ENCODE peak calls at places on chromosome 9, in ten cellular contexts. P is H1, Y is lower leg skin, M is A549, J is HCT116, R is heart left ventricle, X is stomach, F is upper lobe of left lung, B is IMR-90, I is sigmoid colon. U is an unnamed sample.
A peak's percentile ranks its signal among the peaks of the same experiment; 100 is the strongest.

GRCh38 chr9:15295761-15296405 is 11.1 kb downstream of the TTC39B start:
- DNase-seq in P (no peak), Y (no peak), M (peak; percentile 38), J (no peak), R (no peak), X (no peak), F (no peak), B (peak; percentile 78), I (no peak), U (no peak)

GRCh38 chr9:133842721-133843227 is 104.6 kb upstream of the SARDH start:
- DNase-seq in P (no peak), Y (no peak), M (no peak), J (no peak), R (no peak), X (no peak), F (no peak), B (no peak), I (no peak), U (no peak)

GRCh38 chr9:17532461-17532860 is 46.4 kb upstream of the SH3GL2 start:
- DNase-seq in P (no peak), Y (no peak), M (no peak), J (no peak), R (no peak), X (no peak), F (no peak), B (no peak), I (no peak), U (no peak)

GRCh38 chr9:113350937-113351336 is 1.6 kb downstream of the BSPRY start:
- DNase-seq in P (no peak), Y (no peak), M (no peak), J (no peak), R (no peak), X (no peak), F (no peak), B (no peak), I (no peak), U (no peak)

GRCh38 chr9:115980502-115980901 is 173.1 kb upstream of the PAPPA start:
- DNase-seq in P (no peak), Y (no peak), M (no peak), J (no peak), R (no peak), X (no peak), F (no peak), B (no peak), I (no peak), U (no peak)

GRCh38 chr9:74887041-74887980 is at the start of gene TRPM6:
- DNase-seq in P (no peak), Y (peak; percentile 59), M (peak; percentile 35), J (peak; percentile 42), R (peak; percentile 77), X (peak; percentile 77), F (peak; percentile 93), B (peak; percentile 56), I (peak; percentile 89), U (peak; percentile 61)

GRCh38 chr9:26575041-26575440 is 317.6 kb downstream of the CAAP1 start:
- DNase-seq in P (no peak), Y (no peak), M (no peak), J (no peak), R (no peak), X (no peak), F (no peak), B (no peak), I (no peak), U (no peak)

GRCh38 chr9:130893250-130894101 is 3.1 kb downstream of the QRFP start:
- DNase-seq in P (no peak), Y (no peak), M (peak; percentile 35), J (no peak), R (peak; percentile 63), X (peak; percentile 40), F (peak; percentile 69), B (no peak), I (no peak), U (peak; percentile 30)

GRCh38 chr9:27985714-27986113 is 412.4 kb upstream of the C9orf72 start:
- DNase-seq in P (no peak), Y (no peak), M (no peak), J (no peak), R (no peak), X (no peak), F (no peak), B (no peak), I (no peak), U (no peak)

GRCh38 chr9:124450241-124450924 is at the start of gene ADGRD2:
- DNase-seq in P (peak; percentile 70), Y (no peak), M (no peak), J (no peak), R (no peak), X (no peak), F (no peak), B (peak; percentile 4), I (no peak), U (no peak)

DNA sequence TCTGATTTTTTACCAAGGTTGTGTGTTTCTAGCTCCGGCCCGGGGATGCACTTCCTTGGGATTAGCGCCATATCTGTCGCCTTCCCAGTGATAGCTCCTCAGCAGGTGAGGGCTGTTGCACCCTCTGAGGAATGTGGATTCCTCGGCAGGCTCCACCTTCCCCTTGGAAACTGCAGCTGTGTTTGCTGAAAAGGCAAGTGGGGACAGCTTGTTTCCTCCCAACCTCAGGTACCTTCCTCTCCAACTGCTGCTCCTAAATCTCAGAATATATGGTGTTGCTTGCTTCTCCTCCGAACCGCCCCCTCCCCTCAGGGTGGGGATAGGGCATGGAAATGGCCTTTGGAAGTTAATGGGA is 1.3 kb downstream of the SLC1A1 start:
- DNase-seq in P (peak; percentile 59), Y (no peak), M (no peak), J (no peak), R (no peak), X (peak; percentile 31), F (peak; percentile 53), B (no peak), I (no peak), U (no peak)
- H3K4me3 ChIP-seq in P (peak overlapping the region; percentile 50), Y (no peak overlapping the region), M (no peak overlapping the region), J (peak overlapping the region; percentile 73), R (peak overlapping the region; percentile 80), X (peak overlapping the region; percentile 76), F (peak overlapping the region; percentile 80), B (peak overlapping the region; percentile 90), I (peak overlapping the region; percentile 70), U (no peak overlapping the region)

GRCh38 chr9:132408521-132408920 is 1.5 kb upstream of the CFAP77 start:
- DNase-seq in P (no peak), Y (no peak), M (no peak), J (no peak), R (peak; percentile 76), X (no peak), F (no peak), B (no peak), I (no peak), U (no peak)

GRCh38 chr9:132404228-132404881 is 2.3 kb downstream of the TTF1 start:
- DNase-seq in P (no peak), Y (no peak), M (no peak), J (no peak), R (no peak), X (no peak), F (no peak), B (no peak), I (no peak), U (no peak)

GRCh38 chr9:132407196-132407595 is 556 bp upstream of the TTF1 start:
- DNase-seq in P (no peak), Y (no peak), M (no peak), J (no peak), R (no peak), X (no peak), F (no peak), B (no peak), I (no peak), U (no peak)

GRCh38 chr9:132409828-132410528 is at the start of gene CFAP77:
- DNase-seq in P (no peak), Y (no peak), M (peak; percentile 48), J (peak; percentile 26), R (peak; percentile 27), X (peak; percentile 42), F (peak; percentile 24), B (peak; percentile 39), I (peak; percentile 65), U (no peak)

DNA sequence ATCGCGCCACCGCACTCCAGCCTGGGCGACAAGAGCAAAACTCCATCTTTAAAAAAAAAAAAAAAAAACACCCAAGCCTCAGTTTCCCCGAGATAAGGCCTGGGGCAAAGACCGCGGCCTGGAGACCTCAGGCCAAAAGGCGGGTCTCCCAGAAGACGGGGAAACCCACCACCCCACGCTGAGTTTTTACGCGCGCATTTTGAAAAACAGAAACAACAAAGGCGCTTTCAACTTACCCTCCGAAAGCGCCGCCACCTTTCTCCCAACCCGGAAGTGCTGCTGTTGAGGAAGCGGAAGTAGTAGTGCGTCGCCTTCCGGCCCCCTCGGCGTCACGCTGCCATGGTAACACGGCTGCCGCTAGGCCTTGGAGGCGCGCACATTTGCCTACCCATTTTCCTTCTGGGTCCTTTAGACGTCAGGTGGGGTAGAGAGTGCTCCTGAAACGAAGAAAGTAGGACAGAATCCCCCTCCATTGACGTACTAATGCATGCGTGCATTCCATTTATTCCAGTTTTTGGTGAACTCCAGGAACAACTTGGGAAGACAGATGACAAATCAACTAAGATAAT is at the start of gene TTF1:
- DNase-seq in P (peak; percentile 70), Y (peak; percentile 84), M (peak; percentile 94), J (peak; percentile 83), R (peak; percentile 91), X (peak; percentile 91), F (peak; percentile 88), B (peak; percentile 88), I (peak; percentile 95), U (peak; percentile 67)
- TF ChIP-seq POLR2A in P (no peak), Y (no peak), M (peak; percentile 69), J (no peak), R (peak; percentile 40), X (no peak), F (peak; percentile 52), B (peak; percentile 44), I (no peak), U (no peak)

DNA sequence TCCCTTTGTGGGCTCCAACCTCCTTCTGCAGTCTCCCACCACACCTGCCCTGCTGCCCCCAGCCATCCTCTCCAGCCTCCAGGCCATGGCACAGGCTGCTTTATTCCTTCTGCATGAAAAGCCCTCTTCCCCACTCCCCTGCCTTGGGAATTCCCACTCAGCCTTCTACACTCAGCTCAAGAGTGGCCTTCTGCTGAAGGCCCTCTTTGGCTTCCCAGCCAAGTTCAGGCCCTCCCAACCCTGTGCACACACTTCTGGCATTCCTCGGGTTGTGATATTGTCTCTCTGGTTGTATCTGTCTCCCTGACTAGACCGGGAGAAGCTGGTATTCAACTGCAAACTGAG is 5.7 kb downstream of the SHB start:
- DNase-seq in P (no peak), Y (no peak), M (no peak), J (no peak), R (no peak), X (no peak), F (no peak), B (no peak), I (no peak), U (no peak)
- H3K4me3 ChIP-seq in P (no peak overlapping the region), Y (no peak overlapping the region), M (peak overlapping the region; percentile 19), J (no peak overlapping the region), R (no peak overlapping the region), X (no peak overlapping the region), F (no peak overlapping the region), B (no peak overlapping the region), I (no peak overlapping the region), U (no peak overlapping the region)

DNA sequence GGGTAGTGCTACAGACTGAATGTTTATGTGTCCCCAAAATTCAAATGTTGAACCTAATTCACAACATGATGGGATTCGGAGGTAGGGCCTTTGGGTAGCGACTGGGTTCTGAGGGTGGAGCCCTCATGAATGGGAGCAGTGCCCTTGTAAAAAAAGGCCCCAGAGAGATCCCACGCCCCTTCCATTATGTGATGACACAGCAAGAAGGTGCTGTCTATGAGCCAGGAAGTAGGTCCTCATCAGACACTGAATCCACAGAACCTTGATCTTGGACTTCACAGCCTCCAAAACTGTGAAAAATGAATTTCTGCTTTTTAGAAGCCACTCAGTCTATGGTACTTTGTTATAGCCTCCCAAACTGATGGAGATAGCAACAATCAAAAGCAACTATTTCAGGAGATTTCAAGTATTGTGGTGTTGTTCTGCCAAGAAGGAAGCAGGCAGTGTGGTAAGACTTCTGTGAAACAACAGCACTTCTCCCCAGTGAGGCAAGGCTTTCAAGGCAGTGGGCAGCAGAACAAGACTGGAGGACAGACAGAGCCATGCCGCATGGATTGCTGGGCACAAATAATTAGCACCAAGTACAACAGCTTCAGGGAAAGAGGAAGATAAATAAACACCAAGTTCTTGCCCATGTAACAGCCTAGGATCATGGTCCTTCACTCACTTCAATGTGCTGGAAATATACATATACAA is 76.1 kb downstream of the OR2K2 start:
- DNase-seq in P (no peak), Y (no peak), M (no peak), J (no peak), R (no peak), X (no peak), F (peak; percentile 34), B (no peak), I (no peak), U (no peak)
- TF ChIP-seq POLR2A in P (no peak), Y (no peak), M (no peak), J (no peak), R (no peak), X (no peak), F (no peak), B (no peak), I (no peak), U (no peak)

U was measured in tibial nerve.